ENCODE peak calls at places on chromosome 12, in nine cellular contexts. O, N, C, E, V, I, U, S and J are unnamed samples.
A peak's percentile ranks its signal among the peaks of the same experiment; 100 is the strongest.

GRCh38 chr12:29754235-29755189 is 29.2 kb downstream of the TMTC1 start:
- DNase-seq in S (no peak), U (no peak), V (no peak), E (no peak), I (no peak), C (no peak), O (peak; percentile 31), N (no peak), J (no peak)

GRCh38 chr12:47863467-47863866 is 41.3 kb downstream of the VDR start:
- DNase-seq in E (no peak), I (no peak), N (no peak), C (no peak), V (no peak), S (no peak), U (no peak), O (no peak), J (no peak)

GRCh38 chr12:3935078-3935477 is 61.9 kb upstream of the PARP11 start:
- DNase-seq in N (no peak), I (no peak), U (no peak), E (no peak), C (no peak), S (no peak), V (no peak), O (no peak), J (no peak)

GRCh38 chr12:38949363-38949762 is 44.0 kb upstream of the CPNE8 start:
- DNase-seq in C (no peak), E (no peak), I (no peak), O (no peak), S (no peak), V (no peak), U (no peak), N (no peak), J (no peak)

GRCh38 chr12:77190022-77190421 is 124.7 kb upstream of the E2F7 start:
- DNase-seq in O (peak; percentile 72), U (no peak), S (no peak), I (no peak), V (peak; percentile 77), E (peak; percentile 91), N (no peak), C (no peak), J (no peak)

GRCh38 chr12:28899951-28900350 is 249.1 kb upstream of the FAR2 start:
- DNase-seq in N (no peak), E (peak; percentile 82), V (peak; percentile 81), I (no peak), U (no peak), S (no peak), O (peak; percentile 31), C (no peak), J (no peak)

GRCh38 chr12:84508325-84508861 is 404.2 kb downstream of the SLC6A15 start:
- DNase-seq in U (no peak), C (no peak), V (peak; percentile 45), S (no peak), O (peak; percentile 67), I (no peak), E (peak; percentile 80), N (peak; percentile 36), J (no peak)

GRCh38 chr12:52965337-52965731 is 16.4 kb downstream of the KRT18 start:
- DNase-seq in O (no peak), U (no peak), C (no peak), S (no peak), N (no peak), E (no peak), I (no peak), V (no peak), J (no peak)

GRCh38 chr12:48486261-48486660 is 4.0 kb downstream of the C12orf54 start:
- DNase-seq in S (no peak), I (no peak), V (no peak), E (no peak), O (no peak), N (no peak), U (no peak), C (no peak), J (no peak)

GRCh38 chr12:63164911-63165310 is 13.9 kb upstream of the AVPR1A start:
- DNase-seq in I (no peak), S (no peak), V (no peak), U (no peak), O (no peak), E (no peak), N (no peak), C (no peak), J (no peak)

GRCh38 chr12:110537605-110538409 is 35.7 kb downstream of the RAD9B start:
- DNase-seq in U (peak; percentile 82), I (no peak), C (no peak), O (no peak), E (peak; percentile 56), V (no peak), S (no peak), N (no peak), J (no peak)

GRCh38 chr12:75120202-75120774 is 89.4 kb downstream of the KCNC2 start:
- DNase-seq in O (no peak), S (no peak), C (no peak), E (peak; percentile 43), V (no peak), N (no peak), U (no peak), I (no peak), J (no peak)

GRCh38 chr12:4307593-4308333 is 13.2 kb upstream of the TIGAR start:
- DNase-seq in S (no peak), I (peak; percentile 33), U (peak; percentile 61), O (peak; percentile 82), C (no peak), V (peak; percentile 43), E (peak; percentile 80), N (peak; percentile 42), J (peak; percentile 53)

GRCh38 chr12:128792881-128793280 is 30.9 kb downstream of the SLC15A4 start:
- DNase-seq in V (no peak), C (no peak), O (no peak), S (no peak), I (no peak), N (no peak), U (no peak), E (no peak), J (no peak)

GRCh38 chr12:53502331-53502730 is 1.2 kb downstream of the TARBP2 start:
- DNase-seq in I (no peak), S (no peak), V (no peak), U (no peak), C (no peak), E (no peak), N (no peak), O (peak; percentile 70), J (no peak)

GRCh38 chr12:2834581-2835491 is at the start of gene NRIP2:
- DNase-seq in O (peak; percentile 70), N (no peak), E (peak; percentile 68), S (no peak), V (no peak), I (peak; percentile 68), U (no peak), C (no peak), J (no peak)

GRCh38 chr12:50936821-50937220 is 15.5 kb upstream of the HIGD1C start:
- DNase-seq in N (no peak), U (no peak), S (no peak), C (no peak), E (no peak), V (no peak), O (no peak), I (no peak), J (no peak)

GRCh38 chr12:89162704-89163261 is 189.5 kb downstream of the DUSP6 start:
- DNase-seq in I (no peak), N (peak; percentile 78), E (peak; percentile 97), V (peak; percentile 97), U (peak; percentile 57), S (no peak), O (peak; percentile 99), C (no peak), J (no peak)

GRCh38 chr12:90280033-90280432 is 571.4 kb upstream of the ATP2B1 start:
- DNase-seq in E (peak; percentile 23), V (no peak), C (no peak), U (no peak), O (peak; percentile 46), N (no peak), I (no peak), S (no peak), J (no peak)

GRCh38 chr12:100229036-100229635 is 28.5 kb downstream of the ACTR6 start:
- DNase-seq in O (peak; percentile 29), V (no peak), U (no peak), S (no peak), I (no peak), N (no peak), E (no peak), C (no peak), J (no peak)

GRCh38 chr12:116354950-116355779 is 77.7 kb upstream of the MED13L start:
- DNase-seq in U (no peak), I (no peak), C (no peak), N (no peak), E (no peak), S (no peak), O (no peak), V (no peak), J (no peak)

GRCh38 chr12:106097011-106097410 is 41.7 kb downstream of the NUAK1 start:
- DNase-seq in U (no peak), I (no peak), C (no peak), V (no peak), O (no peak), E (no peak), S (no peak), N (no peak), J (no peak)

GRCh38 chr12:96015672-96016071 is 19.5 kb upstream of the HAL start:
- DNase-seq in V (no peak), I (no peak), O (peak; percentile 47), E (peak; percentile 25), S (no peak), C (no peak), U (no peak), N (no peak), J (no peak)

GRCh38 chr12:39239484-39240143 is 203.3 kb downstream of the KIF21A start:
- DNase-seq in I (no peak), E (peak; percentile 35), S (no peak), N (no peak), U (no peak), V (no peak), O (no peak), C (no peak), J (no peak)